ENCODE peak calls at places on chromosome 15, in eight cellular contexts. T, D, L, F, Z, V, X and S are unnamed samples.

GRCh38 chr15:66187271-66187670 is 66.3 kb downstream of the MEGF11 start:
- DNase-seq in T (no peak), D (no peak), L (no peak), F (peak; percentile 6), Z (peak; percentile 6), V (no peak), X (no peak), S (peak; percentile 14)

GRCh38 chr15:101368086-101368780 is 73.2 kb upstream of the SNRPA1 start:
- DNase-seq in T (no peak), D (no peak), L (no peak), F (no peak), Z (no peak), V (no peak), X (no peak), S (no peak)

GRCh38 chr15:42085236-42085605 is 9.1 kb downstream of the PLA2G4D start:
- DNase-seq in T (no peak), D (no peak), L (no peak), F (no peak), Z (no peak), V (no peak), X (no peak), S (no peak)

GRCh38 chr15:81133782-81134461 is at the start of gene CFAP161:
- DNase-seq in T (no peak), D (peak; percentile 51), L (peak; percentile 85), F (peak; percentile 53), Z (peak; percentile 73), V (peak; percentile 25), X (no peak), S (no peak)

GRCh38 chr15:91413142-91413541 is 313.1 kb downstream of the SV2B start:
- DNase-seq in T (no peak), D (peak; percentile 5), L (no peak), F (peak; percentile 20), Z (no peak), V (no peak), X (no peak), S (peak; percentile 40)

GRCh38 chr15:100244796-100245495 is 96.8 kb downstream of the ADAMTS17 start:
- DNase-seq in T (no peak), D (no peak), L (no peak), F (no peak), Z (no peak), V (no peak), X (no peak), S (no peak)

GRCh38 chr15:62068071-62068786 is 1.5 kb downstream of the C2CD4A start:
- DNase-seq in T (no peak), D (peak; percentile 13), L (peak; percentile 36), F (peak; percentile 21), Z (peak; percentile 53), V (peak; percentile 24), X (no peak), S (no peak)

GRCh38 chr15:101707983-101708382 is 16.3 kb downstream of the TARS3 start:
- DNase-seq in T (no peak), D (no peak), L (no peak), F (no peak), Z (no peak), V (no peak), X (no peak), S (no peak)

GRCh38 chr15:33083232-33084006 is 111.1 kb downstream of the FMN1 start:
- DNase-seq in T (no peak), D (no peak), L (no peak), F (peak; percentile 68), Z (no peak), V (no peak), X (no peak), S (peak; percentile 78)

GRCh38 chr15:59522988-59523461 is 85.0 kb downstream of the FAM81A start:
- DNase-seq in T (no peak), D (no peak), L (no peak), F (no peak), Z (no peak), V (peak; percentile 85), X (no peak), S (peak; percentile 42)

GRCh38 chr15:96344120-96344705 is 13.7 kb downstream of the NR2F2 start:
- DNase-seq in T (no peak), D (no peak), L (no peak), F (no peak), Z (peak; percentile 31), V (no peak), X (no peak), S (no peak)

GRCh38 chr15:72285927-72286516 is 13.7 kb upstream of the PARP6 start:
- DNase-seq in T (no peak), D (peak; percentile 15), L (no peak), F (no peak), Z (peak; percentile 54), V (peak; percentile 59), X (no peak), S (no peak)

GRCh38 chr15:101037090-101037830 is 118.1 kb downstream of the LRRK1 start:
- DNase-seq in T (no peak), D (no peak), L (peak; percentile 4), F (no peak), Z (no peak), V (no peak), X (no peak), S (no peak)

GRCh38 chr15:101652783-101653430 is 726 bp upstream of the TM2D3 start:
- DNase-seq in T (no peak), D (no peak), L (peak; percentile 28), F (peak; percentile 13), Z (no peak), V (no peak), X (no peak), S (peak; percentile 21)

GRCh38 chr15:100602822-100603393 is 519 bp downstream of the ASB7 start:
- DNase-seq in T (no peak), D (no peak), L (peak; percentile 30), F (peak; percentile 66), Z (peak; percentile 8), V (peak; percentile 42), X (no peak), S (no peak)

GRCh38 chr15:60936186-60936585 is 292.9 kb downstream of the RORA start:
- DNase-seq in T (no peak), D (no peak), L (no peak), F (no peak), Z (no peak), V (no peak), X (no peak), S (no peak)

GRCh38 chr15:60935130-60935529 is 294.0 kb downstream of the RORA start:
- DNase-seq in T (no peak), D (peak; percentile 44), L (no peak), F (no peak), Z (no peak), V (no peak), X (no peak), S (no peak)

GRCh38 chr15:60928987-60929386 is 300.1 kb downstream of the RORA start:
- DNase-seq in T (no peak), D (no peak), L (no peak), F (no peak), Z (no peak), V (no peak), X (no peak), S (no peak)

GRCh38 chr15:60933914-60934885 is 294.9 kb downstream of the RORA start:
- DNase-seq in T (no peak), D (no peak), L (no peak), F (peak; percentile 25), Z (no peak), V (no peak), X (peak; percentile 9), S (no peak)

DNA sequence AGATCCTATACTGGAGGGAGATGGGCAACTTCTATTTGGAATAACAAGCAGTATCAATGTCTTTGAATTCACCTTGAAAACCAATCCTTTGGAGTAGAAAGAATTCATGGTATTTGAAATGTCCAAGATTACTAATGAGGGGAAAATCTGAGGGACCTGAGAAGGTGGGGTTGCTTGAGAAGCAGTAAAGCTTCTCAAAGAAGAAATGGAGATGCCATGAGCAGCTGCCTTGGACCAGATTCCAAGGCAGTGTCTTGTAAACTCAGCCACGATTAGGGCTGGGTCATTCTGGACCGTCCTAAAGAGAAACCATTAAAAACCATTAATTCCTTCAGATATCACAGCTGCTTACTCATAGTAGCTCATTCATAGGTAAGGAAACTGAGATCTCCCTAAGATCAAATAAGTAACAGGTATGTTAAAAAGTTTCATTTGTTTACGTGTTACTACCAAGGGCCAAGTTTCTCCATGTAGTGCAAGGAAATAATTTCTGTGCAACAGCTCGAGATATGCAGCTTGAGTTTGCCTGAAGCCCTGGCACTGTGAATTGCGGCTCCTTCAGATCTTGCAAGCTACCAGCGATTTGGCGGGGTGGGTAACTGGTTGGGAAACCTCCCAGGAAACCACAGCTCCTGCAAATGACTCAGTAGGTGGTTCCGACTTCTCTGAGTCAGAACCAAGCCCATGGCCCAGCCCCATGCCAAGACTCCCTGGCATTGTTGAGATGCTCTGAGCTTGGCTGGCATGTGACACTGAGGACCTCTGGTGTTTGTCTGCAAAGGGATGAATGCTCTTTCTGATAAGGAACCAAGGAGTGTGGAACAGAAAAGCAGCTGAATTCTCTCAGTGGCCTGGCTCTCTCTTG is 296.8 kb downstream of the RORA start:
- DNase-seq in T (peak; percentile 80), D (peak; percentile 65), L (no peak), F (peak; percentile 93), Z (peak; percentile 61), V (peak; percentile 59), X (no peak), S (peak; percentile 93)
- TF ChIP-seq CTCF in T (peak; percentile 48), D (no peak), L (no peak), F (peak; percentile 79), Z (no peak), V (no peak), X (no peak), S (peak; percentile 90)

DNA sequence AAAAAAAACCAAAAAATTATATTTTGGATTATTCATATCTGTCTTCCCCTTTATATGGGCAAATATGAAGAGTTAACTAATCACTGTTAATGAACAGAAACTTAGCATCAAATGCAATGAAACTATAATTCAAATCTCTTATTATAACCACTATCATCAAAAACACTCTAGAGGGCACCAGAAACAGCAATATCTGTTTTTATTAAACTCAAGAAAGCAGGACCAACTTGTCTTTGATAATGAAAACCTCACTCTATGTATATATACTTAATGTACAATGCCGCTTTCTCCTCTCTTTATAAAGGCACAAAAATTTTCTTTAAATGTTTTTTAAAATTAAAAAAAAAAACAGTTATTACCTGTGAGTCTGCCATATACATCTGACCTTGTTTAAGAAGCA is 92.7 kb downstream of the UACA start:
- DNase-seq in T (no peak), D (peak; percentile 45), L (no peak), F (no peak), Z (peak; percentile 46), V (no peak), X (no peak), S (no peak)
- TF ChIP-seq CTCF in T (no peak), D (peak; percentile 17), L (no peak), F (peak; percentile 12), Z (peak; percentile 32), V (peak; percentile 42), X (no peak), S (peak; percentile 43)

DNA sequence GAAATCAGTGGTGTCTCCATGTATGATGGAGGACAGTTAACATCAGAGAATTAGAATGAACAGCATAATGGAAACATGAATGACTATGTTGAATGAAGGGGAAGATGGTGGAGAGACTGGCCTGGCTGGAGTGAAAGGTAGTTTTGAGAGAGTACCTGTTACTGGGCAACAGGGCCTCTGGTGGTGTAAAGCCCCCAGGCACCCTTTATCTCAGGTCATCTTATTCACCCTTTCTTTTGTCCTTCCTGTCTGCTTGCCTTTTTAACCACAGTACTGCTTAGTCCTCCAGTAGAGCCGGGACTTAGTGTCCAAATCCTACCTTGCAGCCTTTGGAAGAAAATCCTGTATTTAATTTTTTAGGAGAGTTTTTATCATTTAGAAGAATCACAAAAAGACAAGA is 6.2 kb downstream of the IREB2 start:
- DNase-seq in T (no peak), D (no peak), L (no peak), F (no peak), Z (no peak), V (no peak), X (no peak), S (no peak)
- TF ChIP-seq CTCF in T (no peak), D (no peak), L (no peak), F (no peak), Z (no peak), V (no peak), X (no peak), S (no peak)

GRCh38 chr15:34795267-34796081 is at the start of gene ACTC1:
- DNase-seq in T (no peak), D (peak; percentile 21), L (peak; percentile 31), F (peak; percentile 50), Z (peak; percentile 39), V (no peak), X (no peak), S (no peak)
- TF ChIP-seq CTCF in T (peak; percentile 19), D (peak; percentile 20), L (no peak), F (peak; percentile 11), Z (no peak), V (no peak), X (no peak), S (no peak)